ENCODE peak calls at places on chromosomes 2 and 18, in eight cellular contexts. C is A549; Q is DND-41; S is CD4-positive, CD25-positive, alpha-beta regulatory T cell; W is SJSA1; I is CD8-positive, alpha-beta memory T cell; E is colonic mucosa; K is IMR-90. L is an unnamed sample. For H3K4me1, the result is how much of the 10 kb centered on the place peaks cover.

GRCh38 chr2:197269815-197270214 is 40.8 kb downstream of the ANKRD44 start:
- DNase-seq in K (no peak), S (no peak), Q (no peak), C (no peak), E (no peak), W (no peak), I (no peak), L (no peak)

GRCh38 chr2:169512525-169512924 is 3.0 kb downstream of the KLHL41 start:
- DNase-seq in E (no peak), K (peak), I (no peak), S (no peak), C (no peak), Q (no peak), W (peak), L (no peak)

GRCh38 chr2:26072925-26073768 is 39.3 kb downstream of the RAB10 start:
- DNase-seq in I (no peak), Q (no peak), C (peak), E (peak), S (no peak), K (no peak), W (no peak), L (no peak)

GRCh38 chr18:6058941-6059340 is 163.6 kb upstream of the TMEM200C start:
- DNase-seq in C (no peak), W (no peak), I (no peak), K (peak), E (no peak), S (no peak), Q (no peak), L (no peak)

GRCh38 chr2:241372376-241372992 is 16.4 kb downstream of the FARP2 start:
- DNase-seq in Q (no peak), E (peak), C (no peak), K (no peak), W (no peak), I (no peak), S (no peak), L (no peak)

GRCh38 chr2:69026026-69026425 is 13.0 kb downstream of the ANTXR1 start:
- DNase-seq in Q (no peak), E (peak), C (peak), I (no peak), S (no peak), W (no peak), K (peak), L (no peak)

GRCh38 chr2:231321556-231322334 is 73.8 kb upstream of the B3GNT7 start:
- DNase-seq in K (no peak), E (no peak), S (no peak), C (no peak), Q (no peak), W (no peak), I (no peak), L (no peak)

GRCh38 chr2:181174880-181175590 is 194.6 kb downstream of the UBE2E3 start:
- DNase-seq in Q (no peak), S (no peak), W (no peak), C (no peak), E (no peak), I (no peak), K (peak), L (no peak)

GRCh38 chr2:189312211-189312610 is 129.1 kb upstream of the WDR75 start:
- DNase-seq in C (no peak), Q (no peak), S (no peak), E (no peak), W (no peak), K (no peak), I (no peak), L (no peak)

GRCh38 chr18:12091742-12092141 is 1.9 kb upstream of the ANKRD62 start:
- DNase-seq in W (no peak), K (no peak), Q (no peak), C (no peak), I (no peak), S (no peak), E (no peak), L (no peak)

GRCh38 chr2:100235098-100235497 is 87.2 kb downstream of the LONRF2 start:
- DNase-seq in W (no peak), K (peak), I (peak), E (no peak), C (no peak), Q (peak), S (no peak), L (peak)

GRCh38 chr2:57701391-57701791 is 345.2 kb upstream of the VRK2 start:
- DNase-seq in I (no peak), Q (no peak), W (peak), S (no peak), E (no peak), K (peak), C (peak), L (no peak)

GRCh38 chr18:10322408-10322807 is 132.0 kb upstream of the APCDD1 start:
- DNase-seq in W (no peak), S (no peak), I (no peak), K (peak), C (no peak), E (peak), Q (peak), L (no peak)

GRCh38 chr2:30362468-30363081 is 84.5 kb upstream of the LCLAT1 start:
- DNase-seq in K (peak), C (peak), S (no peak), I (no peak), W (no peak), E (no peak), Q (no peak), L (no peak)

GRCh38 chr2:218161639-218162038 is 5.1 kb downstream of the CXCR1 start:
- DNase-seq in E (no peak), S (no peak), K (no peak), I (no peak), W (no peak), C (no peak), Q (no peak), L (no peak)

GRCh38 chr2:218152172-218152571 is 14.6 kb downstream of the CXCR1 start:
- DNase-seq in S (no peak), E (no peak), Q (no peak), K (no peak), W (no peak), I (no peak), C (no peak), L (no peak)

GRCh38 chr2:218152777-218153176 is 14.0 kb downstream of the CXCR1 start:
- DNase-seq in C (no peak), W (no peak), E (no peak), I (no peak), Q (no peak), K (no peak), S (no peak), L (no peak)

GRCh38 chr2:218155953-218156479 is 10.7 kb downstream of the CXCR1 start:
- DNase-seq in I (no peak), C (no peak), Q (no peak), E (no peak), S (no peak), W (no peak), K (no peak), L (no peak)
- H3K4me1 ChIP-seq in I (under half), C (under half), Q (under half), E (under half), S (under half), W (under half), K (under half), L (under half)

GRCh38 chr2:146041291-146041868 is 1521.5 kb upstream of the ZEB2 start:
- DNase-seq in E (no peak), Q (no peak), I (no peak), C (no peak), W (no peak), S (no peak), K (no peak), L (no peak)
- H3K27ac ChIP-seq in E (no peak), Q (no peak), I (no peak), C (no peak), W (no peak), S (no peak), K (no peak), L (no peak)

GRCh38 chr18:48930926-48931325 is 19.8 kb downstream of the SMAD7 start:
- DNase-seq in S (no peak), E (no peak), K (no peak), C (no peak), Q (no peak), W (no peak), I (no peak), L (no peak)

GRCh38 chr18:48929212-48929612 is 21.6 kb downstream of the SMAD7 start:
- DNase-seq in C (no peak), W (peak), S (no peak), Q (no peak), K (peak), I (no peak), E (no peak), L (no peak)

GRCh38 chr18:48931680-48932461 is 18.9 kb downstream of the SMAD7 start:
- DNase-seq in C (no peak), Q (no peak), S (no peak), E (no peak), K (no peak), W (peak), I (no peak), L (no peak)

GRCh38 chr18:48928787-48929186 is 22.0 kb downstream of the SMAD7 start:
- DNase-seq in I (peak), W (peak), E (peak), C (no peak), K (peak), S (peak), Q (peak), L (peak)

DNA sequence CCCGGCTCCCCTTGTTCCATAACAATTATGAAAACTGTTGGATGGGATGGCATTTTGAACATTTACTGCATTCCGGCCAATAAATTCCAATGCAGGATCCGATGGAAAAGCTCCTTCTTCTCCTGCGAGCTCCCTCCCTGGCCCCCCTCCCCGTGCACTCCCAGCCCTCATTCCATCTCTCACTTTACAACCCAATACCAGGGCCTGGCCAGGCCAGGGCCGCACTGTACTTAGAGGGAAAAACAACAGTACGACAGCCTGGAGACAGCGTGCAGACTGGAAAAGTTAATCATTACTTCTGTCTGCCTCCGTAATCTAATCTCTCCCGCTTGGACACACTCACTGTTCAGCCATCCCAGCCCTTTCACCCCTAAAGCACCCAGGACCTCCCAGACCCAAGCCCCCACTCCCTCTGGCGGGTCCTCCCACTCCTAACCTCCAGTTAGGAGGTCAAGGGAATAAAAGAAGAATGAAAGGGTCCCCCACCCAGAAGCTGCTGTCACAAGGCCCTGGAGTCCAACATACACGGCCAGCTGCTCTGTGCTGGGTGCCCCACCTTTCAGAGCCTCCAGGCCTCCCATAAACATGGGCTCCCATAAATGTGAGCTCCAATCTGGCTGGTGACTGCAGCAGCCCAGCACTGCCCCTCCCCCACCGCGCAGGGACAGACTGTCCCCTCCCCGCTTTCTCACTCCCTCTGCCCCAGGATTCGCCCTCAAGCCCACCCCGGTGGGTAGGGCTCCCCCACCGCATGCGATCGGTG is 20.6 kb downstream of the SMAD7 start:
- DNase-seq in W (peak), K (peak), Q (no peak), E (peak), C (peak), S (no peak), I (no peak), L (no peak)
- H3K4me3 ChIP-seq in W (no peak), K (no peak), Q (no peak), E (no peak), C (peak), S (no peak), I (no peak), L (no peak)

GRCh38 chr2:159091981-159092380 is 123.5 kb downstream of the TANC1 start:
- DNase-seq in C (no peak), K (no peak), S (no peak), I (peak), E (peak), W (no peak), Q (no peak), L (peak)

GRCh38 chr2:159090514-159091201 is 122.2 kb downstream of the TANC1 start:
- DNase-seq in W (peak), I (no peak), C (no peak), K (peak), Q (no peak), S (no peak), E (no peak), L (no peak)

GRCh38 chr2:159091381-159091780 is 122.9 kb downstream of the TANC1 start:
- DNase-seq in I (no peak), E (no peak), C (no peak), S (no peak), K (peak), Q (no peak), W (peak), L (no peak)

GRCh38 chr2:159088906-159089305 is 120.5 kb downstream of the TANC1 start:
- DNase-seq in E (no peak), Q (no peak), W (peak), C (no peak), I (no peak), K (no peak), S (no peak), L (no peak)

DNA sequence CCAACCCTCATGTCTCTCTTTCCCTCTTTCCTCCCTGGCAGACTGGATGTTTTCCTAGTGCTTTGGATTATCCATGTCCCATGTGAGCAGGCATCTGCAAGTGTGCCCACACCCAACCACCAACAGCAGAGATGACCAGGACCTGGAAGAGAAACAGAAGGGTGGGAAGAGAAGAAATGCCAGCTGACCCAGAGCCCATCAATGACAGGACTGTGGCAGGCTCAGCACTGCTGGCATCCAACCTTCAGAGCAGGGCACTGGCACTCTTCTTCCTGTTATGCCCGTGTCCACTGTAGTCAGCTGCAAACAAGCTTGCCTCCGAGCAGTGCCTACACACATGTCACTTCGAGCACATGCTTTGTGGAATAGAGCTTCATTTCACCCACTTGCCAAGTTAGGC is 121.1 kb downstream of the TANC1 start:
- DNase-seq in C (no peak), I (no peak), S (no peak), E (no peak), Q (no peak), K (no peak), W (peak), L (no peak)
- H3K4me1 ChIP-seq in C (under half), I (under half), S (under half), E (under half), Q (under half), K (under half), W (half or more), L (under half)

DNA sequence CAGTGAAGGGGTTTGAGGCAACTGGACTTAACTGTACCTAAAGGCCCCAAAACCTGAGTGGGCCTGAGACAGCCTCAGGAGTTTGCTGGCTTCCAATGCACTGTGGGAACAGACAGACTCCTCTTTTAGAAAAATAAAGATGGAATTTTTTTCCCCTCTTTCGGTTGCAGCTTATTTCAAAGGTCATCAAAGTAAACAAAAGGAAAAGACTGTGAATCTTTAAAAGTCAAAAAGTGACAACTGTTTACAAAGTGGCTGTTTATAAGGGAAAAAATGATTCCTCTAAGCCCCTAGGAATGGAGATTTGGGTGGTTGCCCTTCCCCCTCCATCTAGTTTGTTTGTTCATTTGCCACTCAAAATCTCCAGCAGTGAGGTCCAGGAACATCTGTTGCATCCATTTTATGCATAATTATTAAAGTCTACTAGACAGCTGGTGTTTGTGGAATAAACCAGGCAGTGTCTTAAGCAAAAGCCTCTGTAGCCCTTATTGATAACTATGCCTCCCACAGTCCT is 132.3 kb upstream of the ZFP36L2 start:
- DNase-seq in C (no peak), E (no peak), I (no peak), S (no peak), W (no peak), Q (no peak), K (peak), L (no peak)
- H3K27ac ChIP-seq in C (no peak), E (peak), I (no peak), S (no peak), W (no peak), Q (no peak), K (peak), L (no peak)

DNA sequence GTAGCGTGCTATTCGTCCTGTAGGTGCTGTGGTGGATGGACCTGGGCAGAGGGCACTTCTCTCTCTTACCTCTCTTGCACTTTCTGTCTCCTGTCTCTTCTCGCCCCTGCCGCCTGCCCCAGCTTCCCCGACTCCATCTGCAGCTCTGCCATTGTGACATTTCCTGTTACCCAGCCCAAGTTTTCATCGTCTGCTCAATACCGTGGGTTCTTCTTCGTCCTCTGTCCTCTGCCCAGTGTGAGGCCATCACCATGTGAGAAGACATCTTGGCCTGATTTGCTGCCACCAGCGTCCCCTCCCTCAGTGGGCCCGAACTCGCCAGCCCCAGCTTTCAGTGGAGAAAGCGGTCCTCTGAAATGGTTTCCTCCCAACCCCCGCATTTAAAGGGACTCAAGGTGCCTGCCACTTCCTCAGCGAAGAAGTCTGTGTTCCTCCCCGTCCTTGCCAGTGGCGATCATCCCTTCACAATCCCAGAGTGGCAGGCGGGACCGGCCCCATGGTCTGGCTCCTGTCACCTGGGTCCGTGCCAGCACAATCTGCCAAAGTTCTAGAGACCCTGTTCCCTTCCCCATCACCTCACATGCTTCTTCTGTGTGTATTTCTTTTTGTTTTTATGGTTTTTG is 18.0 kb downstream of the TGOLN2 start:
- DNase-seq in S (no peak), I (peak), K (no peak), E (no peak), C (no peak), W (no peak), Q (no peak), L (no peak)
- H3K4me3 ChIP-seq in S (peak), I (peak), K (no peak), E (no peak), C (no peak), W (no peak), Q (no peak), L (peak)

L was measured in CD8-positive, alpha-beta T cell.